ENCODE peak calls at places on chromosome 10, in six cellular contexts. One of them, this sample, is unnamed.

GRCh38 chr10:35739998-35740397 is 97.9 kb upstream of the FZD8 start:
- DNase-seq in lower leg skin: no peak
- DNase-seq in cardiac muscle cell: no peak
- DNase-seq in GM20000: no peak
- DNase-seq in CD4-positive, alpha-beta T cell: no peak
- DNase-seq in psoas muscle: no peak
- DNase-seq in this sample: no peak

GRCh38 chr10:55019461-55019860 is 218.4 kb upstream of the PCDH15 start:
- DNase-seq in lower leg skin: no peak
- DNase-seq in cardiac muscle cell: no peak
- DNase-seq in GM20000: no peak
- DNase-seq in psoas muscle: no peak
- DNase-seq in CD4-positive, alpha-beta T cell: no peak
- DNase-seq in this sample: no peak

GRCh38 chr10:120460776-120461175 is 3.7 kb downstream of the PLPP4 start:
- DNase-seq in lower leg skin: no peak
- DNase-seq in cardiac muscle cell: no peak
- DNase-seq in psoas muscle: no peak
- DNase-seq in CD4-positive, alpha-beta T cell: no peak
- DNase-seq in GM20000: no peak
- DNase-seq in this sample: no peak

GRCh38 chr10:88960854-88961253 is 8.3 kb upstream of the ACTA2 start:
- DNase-seq in cardiac muscle cell: no peak
- DNase-seq in psoas muscle: no peak
- DNase-seq in GM20000: no peak
- DNase-seq in lower leg skin: no peak
- DNase-seq in CD4-positive, alpha-beta T cell: no peak
- DNase-seq in this sample: no peak

GRCh38 chr10:132787253-132788179 is 1.6 kb upstream of the NKX6-2 start:
- DNase-seq in cardiac muscle cell: peak; percentile 70
- DNase-seq in psoas muscle: no peak
- DNase-seq in CD4-positive, alpha-beta T cell: no peak
- DNase-seq in lower leg skin: no peak
- DNase-seq in GM20000: peak; percentile 69
- DNase-seq in this sample: no peak

GRCh38 chr10:89632824-89633223 is 12.2 kb downstream of the PANK1 start:
- DNase-seq in psoas muscle: no peak
- DNase-seq in CD4-positive, alpha-beta T cell: no peak
- DNase-seq in cardiac muscle cell: no peak
- DNase-seq in lower leg skin: no peak
- DNase-seq in GM20000: no peak
- DNase-seq in this sample: no peak

GRCh38 chr10:69541463-69541862 is 31.8 kb downstream of the NEUROG3 start:
- DNase-seq in lower leg skin: no peak
- DNase-seq in GM20000: no peak
- DNase-seq in cardiac muscle cell: no peak
- DNase-seq in psoas muscle: no peak
- DNase-seq in CD4-positive, alpha-beta T cell: no peak
- DNase-seq in this sample: no peak

GRCh38 chr10:17512341-17513001 is 58.1 kb upstream of the ST8SIA6 start:
- DNase-seq in psoas muscle: no peak
- DNase-seq in lower leg skin: no peak
- DNase-seq in GM20000: no peak
- DNase-seq in cardiac muscle cell: peak; percentile 3
- DNase-seq in CD4-positive, alpha-beta T cell: no peak
- DNase-seq in this sample: peak; percentile 83

GRCh38 chr10:29610876-29611647 is 23.7 kb downstream of the SVIL start:
- DNase-seq in psoas muscle: no peak
- DNase-seq in GM20000: no peak
- DNase-seq in cardiac muscle cell: no peak
- DNase-seq in lower leg skin: no peak
- DNase-seq in CD4-positive, alpha-beta T cell: no peak
- DNase-seq in this sample: no peak

GRCh38 chr10:104650072-104650471 is 9.0 kb downstream of the SORCS3 start:
- DNase-seq in lower leg skin: no peak
- DNase-seq in psoas muscle: no peak
- DNase-seq in GM20000: no peak
- DNase-seq in CD4-positive, alpha-beta T cell: no peak
- DNase-seq in cardiac muscle cell: peak; percentile 53
- DNase-seq in this sample: no peak

GRCh38 chr10:119981826-119982225 is 89.3 kb downstream of the SEC23IP start:
- DNase-seq in CD4-positive, alpha-beta T cell: no peak
- DNase-seq in lower leg skin: no peak
- DNase-seq in psoas muscle: no peak
- DNase-seq in cardiac muscle cell: no peak
- DNase-seq in GM20000: no peak
- DNase-seq in this sample: no peak

GRCh38 chr10:75235375-75236177 is at the start of gene COMTD1:
- DNase-seq in psoas muscle: peak; percentile 92
- DNase-seq in cardiac muscle cell: peak; percentile 96
- DNase-seq in lower leg skin: peak; percentile 99
- DNase-seq in GM20000: peak; percentile 95
- DNase-seq in CD4-positive, alpha-beta T cell: peak; percentile 93
- DNase-seq in this sample: peak; percentile 97

GRCh38 chr10:1047937-1048336 is 982 bp downstream of the IDI1 start:
- DNase-seq in lower leg skin: no peak
- DNase-seq in CD4-positive, alpha-beta T cell: no peak
- DNase-seq in cardiac muscle cell: no peak
- DNase-seq in GM20000: no peak
- DNase-seq in psoas muscle: no peak
- DNase-seq in this sample: no peak

GRCh38 chr10:115572740-115573455 is 479.7 kb downstream of the ATRNL1 start:
- DNase-seq in cardiac muscle cell: peak; percentile 19
- DNase-seq in CD4-positive, alpha-beta T cell: no peak
- DNase-seq in GM20000: peak; percentile 5
- DNase-seq in lower leg skin: no peak
- DNase-seq in psoas muscle: no peak
- DNase-seq in this sample: no peak

DNA sequence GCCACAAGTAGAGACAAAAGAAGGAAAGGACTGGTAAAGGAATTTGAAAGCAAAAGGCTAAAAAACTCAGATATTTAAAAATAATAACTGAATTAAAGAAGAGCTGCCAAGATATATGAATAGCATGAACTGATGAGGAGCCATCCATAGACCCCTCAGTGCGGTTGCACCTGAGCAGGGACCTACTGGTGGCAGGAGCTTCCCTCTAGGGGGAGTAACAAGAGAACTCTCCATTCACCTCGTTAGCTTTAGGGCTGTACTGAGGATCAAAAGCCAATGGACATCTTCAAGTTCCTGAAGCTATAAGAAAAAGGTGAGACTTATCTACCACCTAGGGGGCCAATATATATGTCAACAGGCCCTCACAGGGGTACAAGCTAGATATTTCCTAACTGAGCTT is 27.8 kb upstream of the DOCK1 start:
- DNase-seq in CD4-positive, alpha-beta T cell: no peak
- DNase-seq in psoas muscle: no peak
- DNase-seq in cardiac muscle cell: no peak
- DNase-seq in GM20000: no peak
- DNase-seq in lower leg skin: no peak
- DNase-seq in this sample: no peak
- TF ChIP-seq CTCF in CD4-positive, alpha-beta T cell: no peak
- TF ChIP-seq CTCF in psoas muscle: no peak
- TF ChIP-seq CTCF in cardiac muscle cell: no peak
- TF ChIP-seq CTCF in GM20000: no peak
- TF ChIP-seq CTCF in lower leg skin: no peak
- TF ChIP-seq CTCF in this sample: no peak

DNA sequence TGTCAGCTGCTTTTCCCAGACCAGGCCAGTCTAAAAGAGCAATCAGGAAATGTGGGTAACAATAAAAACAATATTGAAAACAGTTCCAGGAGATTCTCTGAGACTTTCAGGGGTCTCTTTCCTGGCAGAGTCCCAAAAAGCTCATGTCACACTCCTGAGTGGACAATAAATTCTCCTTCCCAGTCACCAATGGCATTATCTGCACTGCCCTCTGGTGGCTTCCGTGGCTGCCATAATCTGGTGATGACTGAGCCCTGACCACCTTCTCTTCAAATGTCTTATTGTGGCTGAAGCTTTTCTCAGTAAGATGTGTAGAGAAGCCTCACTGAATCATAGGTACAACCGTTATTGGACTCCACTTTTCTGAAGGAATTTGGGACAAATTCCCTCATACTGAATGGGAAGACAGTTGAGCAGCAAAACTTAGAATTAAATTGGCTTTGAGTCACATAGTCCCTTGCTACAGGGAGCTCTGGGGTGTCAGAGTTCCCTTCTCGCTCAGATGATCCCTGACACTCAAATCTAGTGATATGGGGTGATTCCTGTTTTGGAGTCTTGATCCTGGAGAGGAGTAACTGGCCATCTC is 24.4 kb upstream of the ASAH2 start:
- DNase-seq in CD4-positive, alpha-beta T cell: no peak
- DNase-seq in psoas muscle: peak; percentile 17
- DNase-seq in lower leg skin: no peak
- DNase-seq in GM20000: peak; percentile 45
- DNase-seq in cardiac muscle cell: peak; percentile 47
- DNase-seq in this sample: no peak
- TF ChIP-seq CTCF in CD4-positive, alpha-beta T cell: peak; percentile 43
- TF ChIP-seq CTCF in psoas muscle: peak; percentile 52
- TF ChIP-seq CTCF in lower leg skin: no peak
- TF ChIP-seq CTCF in GM20000: peak; percentile 78
- TF ChIP-seq CTCF in cardiac muscle cell: peak; percentile 60
- TF ChIP-seq CTCF in this sample: peak; percentile 52

GRCh38 chr10:78071140-78071856 is 37.6 kb downstream of the RPS24 start:
- DNase-seq in CD4-positive, alpha-beta T cell: no peak
- DNase-seq in cardiac muscle cell: peak; percentile 10
- DNase-seq in lower leg skin: no peak
- DNase-seq in psoas muscle: no peak
- DNase-seq in GM20000: no peak
- DNase-seq in this sample: no peak
- TF ChIP-seq CTCF in CD4-positive, alpha-beta T cell: no peak
- TF ChIP-seq CTCF in cardiac muscle cell: no peak
- TF ChIP-seq CTCF in lower leg skin: no peak
- TF ChIP-seq CTCF in psoas muscle: no peak
- TF ChIP-seq CTCF in GM20000: no peak
- TF ChIP-seq CTCF in this sample: no peak

GRCh38 chr10:33559105-33559504 is 224.6 kb upstream of the NRP1 start:
- DNase-seq in psoas muscle: peak; percentile 23
- DNase-seq in GM20000: no peak
- DNase-seq in cardiac muscle cell: no peak
- DNase-seq in CD4-positive, alpha-beta T cell: no peak
- DNase-seq in lower leg skin: no peak
- DNase-seq in this sample: no peak
- TF ChIP-seq CTCF in psoas muscle: no peak
- TF ChIP-seq CTCF in GM20000: no peak
- TF ChIP-seq CTCF in cardiac muscle cell: peak; percentile 12
- TF ChIP-seq CTCF in CD4-positive, alpha-beta T cell: no peak
- TF ChIP-seq CTCF in lower leg skin: no peak
- TF ChIP-seq CTCF in this sample: no peak

GRCh38 chr10:81414038-81414437 is 461.0 kb upstream of the NRG3 start:
- DNase-seq in psoas muscle: no peak
- DNase-seq in GM20000: no peak
- DNase-seq in lower leg skin: no peak
- DNase-seq in CD4-positive, alpha-beta T cell: no peak
- DNase-seq in cardiac muscle cell: peak; percentile 80
- DNase-seq in this sample: no peak
- TF ChIP-seq CTCF in psoas muscle: no peak
- TF ChIP-seq CTCF in GM20000: no peak
- TF ChIP-seq CTCF in lower leg skin: no peak
- TF ChIP-seq CTCF in CD4-positive, alpha-beta T cell: no peak
- TF ChIP-seq CTCF in cardiac muscle cell: no peak
- TF ChIP-seq CTCF in this sample: peak; percentile 22

GRCh38 chr10:37146443-37146842 is 21.0 kb downstream of the ANKRD30A start:
- DNase-seq in cardiac muscle cell: no peak
- DNase-seq in psoas muscle: no peak
- DNase-seq in GM20000: no peak
- DNase-seq in lower leg skin: no peak
- DNase-seq in CD4-positive, alpha-beta T cell: no peak
- DNase-seq in this sample: no peak
- TF ChIP-seq CTCF in cardiac muscle cell: no peak
- TF ChIP-seq CTCF in psoas muscle: no peak
- TF ChIP-seq CTCF in GM20000: no peak
- TF ChIP-seq CTCF in lower leg skin: no peak
- TF ChIP-seq CTCF in CD4-positive, alpha-beta T cell: no peak
- TF ChIP-seq CTCF in this sample: no peak

GRCh38 chr10:108384378-108384777 is 1219.9 kb upstream of the SORCS1 start:
- DNase-seq in CD4-positive, alpha-beta T cell: no peak
- DNase-seq in cardiac muscle cell: no peak
- DNase-seq in psoas muscle: no peak
- DNase-seq in lower leg skin: no peak
- DNase-seq in GM20000: no peak
- DNase-seq in this sample: no peak

GRCh38 chr10:108392286-108392685 is 1227.8 kb upstream of the SORCS1 start:
- DNase-seq in lower leg skin: no peak
- DNase-seq in cardiac muscle cell: no peak
- DNase-seq in CD4-positive, alpha-beta T cell: no peak
- DNase-seq in psoas muscle: no peak
- DNase-seq in GM20000: no peak
- DNase-seq in this sample: no peak

GRCh38 chr10:108393111-108393510 is 1228.6 kb upstream of the SORCS1 start:
- DNase-seq in cardiac muscle cell: no peak
- DNase-seq in GM20000: no peak
- DNase-seq in lower leg skin: no peak
- DNase-seq in CD4-positive, alpha-beta T cell: no peak
- DNase-seq in psoas muscle: no peak
- DNase-seq in this sample: no peak

GRCh38 chr10:108385963-108386362 is 1221.5 kb upstream of the SORCS1 start:
- DNase-seq in psoas muscle: no peak
- DNase-seq in lower leg skin: no peak
- DNase-seq in GM20000: no peak
- DNase-seq in CD4-positive, alpha-beta T cell: no peak
- DNase-seq in cardiac muscle cell: no peak
- DNase-seq in this sample: no peak

DNA sequence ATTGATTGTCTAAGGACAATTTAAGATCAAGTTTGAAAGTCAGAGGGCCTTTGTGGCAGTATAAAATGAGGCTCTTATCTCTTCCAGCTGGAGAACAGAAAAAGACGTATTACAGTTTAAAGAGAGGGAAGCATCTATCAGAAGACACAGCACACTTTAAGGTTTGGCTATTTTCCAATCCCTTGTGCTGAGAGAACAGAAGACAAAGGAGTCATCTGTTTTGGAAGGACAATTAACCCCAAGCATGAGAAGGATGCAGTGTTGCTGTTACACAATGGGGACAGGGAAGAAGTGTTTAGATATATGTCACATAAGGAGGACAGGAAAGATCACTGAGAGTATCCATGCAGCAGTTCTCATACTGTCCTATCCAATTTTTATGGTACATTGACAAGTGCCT is 1224.2 kb upstream of the SORCS1 start:
- DNase-seq in cardiac muscle cell: no peak
- DNase-seq in GM20000: no peak
- DNase-seq in psoas muscle: no peak
- DNase-seq in CD4-positive, alpha-beta T cell: no peak
- DNase-seq in lower leg skin: no peak
- DNase-seq in this sample: no peak
- TF ChIP-seq CTCF in cardiac muscle cell: no peak
- TF ChIP-seq CTCF in GM20000: no peak
- TF ChIP-seq CTCF in psoas muscle: no peak
- TF ChIP-seq CTCF in CD4-positive, alpha-beta T cell: no peak
- TF ChIP-seq CTCF in lower leg skin: no peak
- TF ChIP-seq CTCF in this sample: no peak